ENCODE peak calls at places on chromosomes 11 and 22, in four cellular contexts. R is IMR-90, H is K562, A is H1. I is an unnamed sample.

GRCh38 chr22:44893731-44894080 is 116.1 kb downstream of the PHF21B start:
- DNase-seq in R (no peak), H (no peak), A (no peak), I (no peak)

GRCh38 chr11:119362741-119363080 is 16.2 kb upstream of the MFRP start:
- DNase-seq in R (no peak), H (no peak), A (no peak), I (no peak)

GRCh38 chr11:11036185-11037161 is 178.6 kb upstream of the ZBED5 start:
- DNase-seq in R (peak), H (peak), A (peak), I (no peak)

GRCh38 chr22:19607198-19608113 is 83.2 kb upstream of the CLDN5 start:
- DNase-seq in R (peak), H (no peak), A (no peak), I (no peak)

GRCh38 chr11:7376386-7376785 is 108.9 kb upstream of the OLFML1 start:
- DNase-seq in R (no peak), H (no peak), A (no peak), I (no peak)

GRCh38 chr11:91850533-91851305 is 373.9 kb upstream of the FAT3 start:
- DNase-seq in R (no peak), H (no peak), A (no peak), I (no peak)

GRCh38 chr11:9895016-9895415 is 231.1 kb downstream of the SWAP70 start:
- DNase-seq in R (peak), H (no peak), A (no peak), I (no peak)

GRCh38 chr11:58625826-58626460 is 3.5 kb downstream of the CNTF start:
- DNase-seq in R (peak), H (no peak), A (no peak), I (no peak)

GRCh38 chr11:45289369-45289768 is 3.2 kb upstream of the SYT13 start:
- DNase-seq in R (peak), H (no peak), A (no peak), I (no peak)

GRCh38 chr11:93564895-93565294 is 21.7 kb upstream of the SMCO4 start:
- DNase-seq in R (no peak), H (no peak), A (no peak), I (no peak)

GRCh38 chr11:108122166-108122628 is 830 bp downstream of the ACAT1 start:
- DNase-seq in R (no peak), H (peak), A (no peak), I (no peak)

GRCh38 chr22:47166446-47167016 is 404.1 kb downstream of the TBC1D22A start:
- DNase-seq in R (no peak), H (no peak), A (no peak), I (no peak)

GRCh38 chr11:23112390-23112789 is 252.1 kb upstream of the CCDC179 start:
- DNase-seq in R (no peak), H (no peak), A (no peak), I (no peak)

GRCh38 chr11:110505514-110506284 is 76.0 kb downstream of the FDX1 start:
- DNase-seq in R (no peak), H (no peak), A (no peak), I (no peak)

GRCh38 chr11:15309296-15309695 is 194.6 kb downstream of the INSC start:
- DNase-seq in R (no peak), H (no peak), A (no peak), I (no peak)

GRCh38 chr11:1487851-1488574 is 1.4 kb upstream of the MOB2 start:
- DNase-seq in R (no peak), H (no peak), A (no peak), I (no peak)

GRCh38 chr11:105109855-105110750 is 29.5 kb downstream of the CARD18 start:
- DNase-seq in R (peak), H (no peak), A (no peak), I (no peak)

GRCh38 chr11:128859563-128860441 is 7.3 kb downstream of the KCNJ1 start:
- DNase-seq in R (peak), H (peak), A (peak), I (no peak)

GRCh38 chr11:62501432-62501891 is 45.1 kb downstream of the AHNAK start:
- DNase-seq in R (peak), H (no peak), A (no peak), I (no peak)

GRCh38 chr11:73761403-73761945 is 600 bp upstream of the RAB6A start:
- DNase-seq in R (no peak), H (no peak), A (no peak), I (no peak)

GRCh38 chr22:37310815-37311595 is 28.7 kb downstream of the CYTH4 start:
- DNase-seq in R (no peak), H (no peak), A (no peak), I (no peak)

GRCh38 chr11:69510471-69511357 is 29.3 kb downstream of the LINC01488 start:
- DNase-seq in R (peak), H (no peak), A (no peak), I (no peak)

GRCh38 chr22:45626198-45626651 is 45.4 kb upstream of the ATXN10 start:
- DNase-seq in R (no peak), H (no peak), A (no peak), I (no peak)

GRCh38 chr11:110986016-110986415 is 259.5 kb upstream of the POU2AF2 start:
- DNase-seq in R (no peak), H (no peak), A (no peak), I (no peak)

GRCh38 chr11:13695886-13696285 is 27.4 kb downstream of the FAR1 start:
- DNase-seq in R (no peak), H (no peak), A (no peak), I (no peak)

GRCh38 chr11:2533642-2534115 is 88.9 kb downstream of the KCNQ1 start:
- DNase-seq in R (peak), H (peak), A (peak), I (no peak)

GRCh38 chr11:94880216-94880615 is 93.1 kb downstream of the CWC15 start:
- DNase-seq in R (peak), H (no peak), A (no peak), I (no peak)

GRCh38 chr11:92885600-92885999 is 83.9 kb upstream of the MTNR1B start:
- DNase-seq in R (no peak), H (no peak), A (no peak), I (no peak)

GRCh38 chr11:68828155-68828931 is 13.4 kb downstream of the CPT1A start:
- DNase-seq in R (no peak), H (no peak), A (no peak), I (no peak)

GRCh38 chr11:7516488-7516887 is 2.7 kb downstream of the PPFIBP2 start:
- DNase-seq in R (no peak), H (no peak), A (no peak), I (no peak)

GRCh38 chr11:102046841-102047240 is 396 bp upstream of the CFAP300 start:
- DNase-seq in R (peak), H (no peak), A (no peak), I (no peak)

GRCh38 chr11:116828632-116829524 is 829 bp upstream of the APOC3 start:
- DNase-seq in R (no peak), H (no peak), A (no peak), I (no peak)

GRCh38 chr22:20507253-20508066 is at the start of gene MED15:
- DNase-seq in R (peak), H (peak), A (peak), I (peak)

GRCh38 chr11:45021001-45021400 is 70.3 kb upstream of the TP53I11 start:
- DNase-seq in R (no peak), H (no peak), A (no peak), I (no peak)

GRCh38 chr22:43180670-43181069 is 6.3 kb downstream of the TTLL12 start:
- DNase-seq in R (no peak), H (no peak), A (no peak), I (no peak)

DNA sequence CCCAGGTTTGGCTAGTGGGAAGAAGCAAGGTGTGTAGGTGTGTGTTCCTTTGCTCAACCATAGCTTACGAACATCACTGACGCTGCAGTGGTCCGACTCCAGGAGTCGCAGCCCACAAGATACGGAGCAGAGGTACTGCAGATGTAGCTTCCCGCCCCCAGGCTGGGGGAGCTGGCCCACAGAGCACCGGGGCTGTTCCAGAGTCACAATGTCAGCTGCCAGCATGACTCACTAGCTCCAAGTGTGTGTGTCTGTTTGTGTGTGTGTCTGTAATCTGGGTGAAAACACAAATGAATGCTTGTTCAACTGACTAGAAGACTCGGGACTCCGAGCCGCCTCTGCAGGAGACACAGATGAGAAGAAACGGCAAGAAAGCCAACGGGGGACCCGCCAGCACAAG is 10.5 kb downstream of the VSIG10L2 start:
- DNase-seq in R (peak), H (no peak), A (no peak), I (no peak)
- TF ChIP-seq CHD1 in R (no peak), H (no peak), A (no peak), I (no peak)

DNA sequence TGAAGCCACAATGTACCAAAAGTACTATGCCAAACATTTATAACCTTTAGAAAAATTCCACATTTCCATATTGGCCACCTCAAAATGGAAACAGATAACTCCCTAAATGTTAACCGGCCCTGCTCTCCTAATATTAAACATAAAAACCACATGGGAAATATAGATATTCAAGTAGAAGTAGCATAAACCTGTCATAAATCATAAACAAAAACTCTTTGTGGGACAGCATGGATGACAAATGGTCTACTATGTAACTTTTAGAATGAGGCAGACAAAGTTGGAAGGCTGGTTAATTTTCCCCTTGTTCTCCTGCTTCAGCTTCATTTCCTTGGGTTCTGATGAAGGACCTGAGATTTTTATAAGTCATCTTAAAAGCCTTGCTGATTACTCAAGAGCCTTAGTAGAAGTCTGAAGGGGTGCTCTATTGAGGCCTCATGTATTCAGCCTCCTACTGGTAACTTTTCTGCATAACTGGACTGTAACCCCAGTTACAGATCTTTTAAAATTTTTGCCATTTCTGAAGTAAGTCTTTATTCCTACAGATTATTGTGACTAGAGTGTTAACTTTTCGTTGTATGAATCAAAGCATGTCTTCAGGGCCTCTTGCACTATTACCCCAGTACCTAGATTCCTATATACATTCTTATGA is 116.4 kb downstream of the STIM1 start:
- DNase-seq in R (peak), H (no peak), A (no peak), I (no peak)
- TF ChIP-seq CHD1 in R (no peak), H (no peak), A (no peak), I (no peak)

DNA sequence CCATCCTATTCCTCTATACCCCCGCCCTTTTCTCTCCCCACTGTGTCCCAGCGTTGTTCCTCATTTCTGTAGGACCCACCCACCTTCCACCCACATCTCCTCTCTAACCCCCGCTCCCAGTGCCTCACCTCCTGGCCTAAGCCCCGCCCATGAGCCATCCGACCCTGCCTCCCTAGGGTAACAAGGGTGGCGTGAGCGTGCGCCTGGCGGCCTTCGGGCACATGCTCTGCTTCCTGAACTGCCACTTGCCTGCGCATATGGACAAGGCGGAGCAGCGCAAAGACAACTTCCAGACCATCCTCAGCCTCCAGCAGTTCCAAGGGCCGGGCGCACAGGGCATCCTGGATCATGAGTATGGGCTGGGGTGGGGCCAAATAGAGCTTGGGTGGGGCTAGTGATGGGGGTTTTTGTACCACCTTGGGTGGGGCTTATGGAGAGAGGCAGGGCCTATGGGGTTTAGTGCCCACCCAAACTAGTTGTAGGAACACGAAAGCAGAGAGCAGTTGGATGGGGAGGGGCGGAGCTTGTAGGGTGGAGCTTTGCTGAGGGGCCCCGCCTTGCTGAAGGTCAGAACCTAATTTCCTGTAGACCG is 4.5 kb downstream of the INPP5J start:
- DNase-seq in R (no peak), H (peak), A (no peak), I (no peak)
- TF ChIP-seq CHD1 in R (no peak), H (no peak), A (no peak), I (no peak)

GRCh38 chr22:28220626-28221363 is 301.7 kb upstream of the PITPNB start:
- DNase-seq in R (no peak), H (no peak), A (no peak), I (no peak)

GRCh38 chr22:28217277-28217676 is 298.2 kb upstream of the PITPNB start:
- DNase-seq in R (no peak), H (no peak), A (no peak), I (no peak)

GRCh38 chr22:28222976-28223375 is 303.9 kb upstream of the PITPNB start:
- DNase-seq in R (peak), H (no peak), A (no peak), I (no peak)

GRCh38 chr22:28222571-28222970 is 303.5 kb upstream of the PITPNB start:
- DNase-seq in R (no peak), H (no peak), A (no peak), I (no peak)

GRCh38 chr22:28222066-28222465 is 303.0 kb upstream of the PITPNB start:
- DNase-seq in R (peak), H (no peak), A (no peak), I (no peak)
- TF ChIP-seq CHD1 in R (no peak), H (no peak), A (no peak), I (no peak)

GRCh38 chr11:20388096-20389055 is 860 bp downstream of the PRMT3 start:
- DNase-seq in R (no peak), H (peak), A (no peak), I (no peak)
- TF ChIP-seq CHD1 in R (no peak), H (no peak), A (no peak), I (no peak)

DNA sequence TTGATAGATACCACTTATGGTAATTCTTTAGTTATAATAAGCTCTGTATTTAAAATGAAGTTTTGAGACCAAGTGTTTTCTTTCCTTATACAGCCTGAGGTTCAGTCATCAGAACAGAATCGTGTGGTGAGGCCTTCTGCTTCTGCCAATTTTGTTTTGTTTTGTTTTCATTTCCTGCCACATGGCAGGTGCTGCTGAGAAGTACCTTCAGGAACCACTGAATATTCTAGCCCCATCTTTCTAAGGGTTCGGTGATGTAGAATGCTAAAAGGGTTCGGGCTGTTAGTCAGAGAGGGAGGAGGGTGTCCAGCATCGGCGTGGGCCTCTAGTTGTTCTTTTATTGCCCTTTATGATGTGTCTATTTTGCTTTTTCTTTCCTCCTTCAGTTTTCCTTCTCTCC is 25.8 kb downstream of the TNRC6B start:
- DNase-seq in R (peak), H (no peak), A (no peak), I (no peak)
- TF ChIP-seq CHD1 in R (no peak), H (no peak), A (no peak), I (no peak)

GRCh38 chr11:35366798-35367197 is 52.6 kb downstream of the SLC1A2 start:
- DNase-seq in R (no peak), H (no peak), A (no peak), I (no peak)

GRCh38 chr11:35365961-35366360 is 53.4 kb downstream of the SLC1A2 start:
- DNase-seq in R (peak), H (no peak), A (no peak), I (no peak)

GRCh38 chr11:35364101-35364780 is 55.1 kb downstream of the SLC1A2 start:
- DNase-seq in R (peak), H (no peak), A (no peak), I (no peak)

GRCh38 chr11:35365395-35365794 is 54.0 kb downstream of the SLC1A2 start:
- DNase-seq in R (no peak), H (no peak), A (no peak), I (no peak)

DNA sequence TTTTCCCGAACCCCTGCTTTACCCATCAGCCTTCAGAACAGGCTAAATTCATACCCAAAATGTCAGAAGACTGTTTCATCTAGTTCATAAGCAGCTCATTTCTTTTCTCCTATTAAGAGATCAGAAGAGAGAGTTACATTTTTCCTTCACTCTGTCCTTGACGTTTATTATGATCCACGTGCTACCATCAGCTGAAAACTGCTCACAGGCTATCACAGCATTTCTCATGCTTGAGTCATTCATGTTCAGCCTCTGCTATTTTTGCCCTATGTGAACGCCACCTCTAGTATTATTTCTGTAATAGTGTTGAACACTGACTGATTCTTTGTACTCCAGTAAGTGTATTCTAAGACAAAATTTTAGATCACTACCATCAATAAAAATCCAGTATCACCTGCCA is 51.9 kb downstream of the SLC1A2 start:
- DNase-seq in R (peak), H (no peak), A (no peak), I (no peak)
- TF ChIP-seq CHD1 in R (no peak), H (no peak), A (no peak), I (no peak)

GRCh38 chr11:77174559-77174958 is 46.5 kb downstream of the MYO7A start:
- DNase-seq in R (no peak), H (no peak), A (no peak), I (no peak)

GRCh38 chr11:77175021-77175842 is 47.2 kb downstream of the MYO7A start:
- DNase-seq in R (no peak), H (no peak), A (no peak), I (no peak)

GRCh38 chr11:77172666-77172982 is 44.6 kb downstream of the MYO7A start:
- DNase-seq in R (peak), H (no peak), A (no peak), I (no peak)

GRCh38 chr11:77171885-77172665 is 44.0 kb downstream of the MYO7A start:
- DNase-seq in R (no peak), H (peak), A (peak), I (no peak)

DNA sequence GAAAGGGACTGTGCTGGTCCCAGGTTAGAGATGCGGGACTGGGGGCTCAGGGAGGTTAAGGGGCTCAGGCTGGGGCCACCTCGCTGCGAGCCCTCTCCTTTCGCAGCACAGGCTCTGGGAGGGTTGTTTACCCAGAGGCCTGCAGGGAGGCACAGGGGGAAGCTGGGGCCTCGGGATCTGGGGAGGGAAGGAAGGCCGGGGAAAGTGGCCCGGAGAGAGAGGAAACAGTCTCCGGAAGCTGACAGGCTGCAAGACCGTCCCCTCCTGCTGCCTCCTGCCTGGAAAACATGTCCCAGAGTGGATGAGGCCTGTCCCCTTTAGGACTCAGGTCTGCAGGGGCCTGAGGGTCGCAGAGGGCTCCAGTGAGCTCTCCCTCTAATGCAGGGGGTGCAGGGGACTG is 45.4 kb downstream of the MYO7A start:
- DNase-seq in R (no peak), H (no peak), A (no peak), I (no peak)
- TF ChIP-seq CHD1 in R (no peak), H (no peak), A (no peak), I (no peak)

DNA sequence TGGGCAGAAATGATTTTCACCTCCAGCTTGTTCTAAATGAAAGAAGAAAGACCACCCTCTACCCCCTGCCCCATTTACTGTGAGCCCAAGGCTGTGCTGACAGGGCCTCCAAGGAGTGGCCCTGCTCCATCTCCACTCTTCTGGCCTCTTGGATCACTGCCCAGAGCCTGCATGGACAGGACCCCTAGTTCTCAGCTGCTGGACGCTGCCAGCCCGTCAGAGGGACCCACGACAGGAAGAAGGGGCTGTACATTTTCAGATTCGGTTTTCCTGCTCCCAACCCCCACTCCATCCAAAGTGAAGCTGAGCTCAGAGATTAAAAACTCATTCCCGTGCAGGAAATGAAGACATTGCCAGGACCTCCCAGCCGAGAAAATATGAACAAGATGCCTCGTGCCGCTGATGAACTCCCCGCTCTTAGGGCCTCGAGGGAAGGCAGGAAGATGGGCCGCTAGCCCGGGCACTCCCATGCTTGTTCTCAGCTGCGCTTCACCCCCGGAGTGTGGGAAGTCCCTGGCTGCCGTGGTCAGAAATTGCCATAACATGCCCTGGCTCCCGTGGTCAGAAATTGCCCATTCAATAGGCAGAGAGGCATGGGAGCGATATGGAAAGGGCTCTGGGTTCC is 36.1 kb downstream of the RPUSD4 start:
- DNase-seq in R (no peak), H (no peak), A (no peak), I (no peak)
- TF ChIP-seq CHD1 in R (no peak), H (no peak), A (no peak), I (no peak)